ENCODE peak calls at places on chromosomes 13 and 19, in ten cellular contexts. M, Z, O, E, X, B, H, I, S and K are unnamed samples.

GRCh38 chr19:15479391-15480345 is at the start of gene PGLYRP2:
- DNase-seq in Z (no peak), I (no peak), E (peak), M (peak), X (no peak), B (no peak), S (no peak), H (no peak), O (no peak), K (no peak)

GRCh38 chr19:4870025-4870700 is 2.7 kb upstream of the PLIN3 start:
- DNase-seq in E (peak), O (no peak), S (no peak), X (no peak), H (no peak), Z (no peak), I (peak), B (no peak), M (peak), K (no peak)

GRCh38 chr19:2551864-2552185 is 75.9 kb downstream of the GADD45B start:
- DNase-seq in X (no peak), O (no peak), E (no peak), B (no peak), M (no peak), S (no peak), Z (no peak), I (no peak), H (no peak), K (no peak)

GRCh38 chr19:51572415-51572814 is 1.3 kb downstream of the ZNF175 start:
- DNase-seq in S (no peak), M (peak), O (no peak), E (no peak), Z (peak), H (no peak), I (no peak), X (no peak), B (no peak), K (no peak)

GRCh38 chr19:54422136-54422535 is 6.9 kb downstream of the TTYH1 start:
- DNase-seq in Z (no peak), H (no peak), B (no peak), I (no peak), E (no peak), X (no peak), M (no peak), O (no peak), S (no peak), K (no peak)

GRCh38 chr13:100269837-100270236 is 180.9 kb downstream of the PCCA start:
- DNase-seq in S (no peak), H (no peak), Z (no peak), B (no peak), E (no peak), I (peak), O (no peak), M (no peak), X (peak), K (no peak)

GRCh38 chr19:23098988-23099387 is 17.8 kb upstream of the ZNF730 start:
- DNase-seq in X (no peak), I (no peak), S (no peak), M (no peak), Z (no peak), O (no peak), E (no peak), B (no peak), H (no peak), K (no peak)

GRCh38 chr19:6740589-6741348 is 1.3 kb downstream of the TRIP10 start:
- DNase-seq in S (no peak), B (peak), Z (peak), H (no peak), O (peak), M (no peak), I (no peak), X (no peak), E (peak), K (peak)

GRCh38 chr13:45773944-45774343 is 71.8 kb downstream of the CBY2 start:
- DNase-seq in O (no peak), B (no peak), Z (no peak), E (no peak), H (no peak), S (no peak), M (no peak), I (no peak), X (no peak), K (no peak)

GRCh38 chr19:21587117-21587461 is 81.7 kb downstream of the ZNF429 start:
- DNase-seq in M (no peak), X (no peak), I (no peak), S (no peak), E (no peak), O (no peak), H (no peak), Z (no peak), B (no peak), K (no peak)

GRCh38 chr13:105406551-105406950 is 1128.9 kb downstream of the EFNB2 start:
- DNase-seq in X (no peak), E (no peak), B (no peak), S (no peak), M (no peak), H (no peak), O (no peak), I (no peak), Z (no peak), K (no peak)

GRCh38 chr19:1918975-1919374 is 13.8 kb downstream of the ADAT3 start:
- DNase-seq in E (no peak), S (no peak), O (no peak), Z (no peak), X (no peak), M (no peak), B (no peak), I (no peak), H (no peak), K (no peak)

GRCh38 chr19:43524922-43525835 is 1.8 kb downstream of the ETHE1 start:
- DNase-seq in O (peak), E (peak), S (no peak), M (peak), B (peak), H (no peak), X (no peak), Z (peak), I (no peak), K (peak)